ENCODE peak calls at places on chromosomes 5 and 9, in four cellular contexts. One of them, this sample, is unnamed.

GRCh38 chr5:40796487-40796889 is 1.7 kb downstream of the PRKAA1 start:
- DNase-seq in dorsolateral prefrontal cortex: no peak
- DNase-seq in Karpas-422: peak; percentile 43
- DNase-seq in ovary: no peak
- DNase-seq in this sample: no peak

GRCh38 chr5:3356016-3356415 is 239.6 kb upstream of the IRX1 start:
- DNase-seq in ovary: no peak
- DNase-seq in Karpas-422: no peak
- DNase-seq in dorsolateral prefrontal cortex: no peak
- DNase-seq in this sample: no peak

GRCh38 chr9:34430843-34431437 is 27.4 kb downstream of the FAM219A start:
- DNase-seq in dorsolateral prefrontal cortex: peak; percentile 37
- DNase-seq in ovary: peak; percentile 76
- DNase-seq in Karpas-422: peak; percentile 79
- DNase-seq in this sample: peak; percentile 73

GRCh38 chr5:154534457-154535050 is 56.5 kb upstream of the HAND1 start:
- DNase-seq in dorsolateral prefrontal cortex: no peak
- DNase-seq in Karpas-422: no peak
- DNase-seq in ovary: no peak
- DNase-seq in this sample: no peak

GRCh38 chr5:170338933-170339779 is 41.6 kb upstream of the LCP2 start:
- DNase-seq in dorsolateral prefrontal cortex: no peak
- DNase-seq in ovary: no peak
- DNase-seq in Karpas-422: peak; percentile 84
- DNase-seq in this sample: no peak

GRCh38 chr5:179873711-179874110 is 15.1 kb upstream of the MRNIP start:
- DNase-seq in ovary: no peak
- DNase-seq in dorsolateral prefrontal cortex: no peak
- DNase-seq in Karpas-422: no peak
- DNase-seq in this sample: no peak

GRCh38 chr5:92565673-92566072 is 1015.3 kb downstream of the NR2F1-AS1 start:
- DNase-seq in dorsolateral prefrontal cortex: no peak
- DNase-seq in Karpas-422: no peak
- DNase-seq in ovary: no peak
- DNase-seq in this sample: no peak

GRCh38 chr9:79609468-79610018 is 37.8 kb downstream of the TLE4 start:
- DNase-seq in dorsolateral prefrontal cortex: no peak
- DNase-seq in Karpas-422: no peak
- DNase-seq in ovary: no peak
- DNase-seq in this sample: no peak

GRCh38 chr5:152260940-152261339 is 144.1 kb downstream of the NMUR2 start:
- DNase-seq in dorsolateral prefrontal cortex: no peak
- DNase-seq in Karpas-422: no peak
- DNase-seq in ovary: no peak
- DNase-seq in this sample: no peak

GRCh38 chr5:169354921-169355320 is 54.0 kb upstream of the SLIT3 start:
- DNase-seq in ovary: no peak
- DNase-seq in Karpas-422: no peak
- DNase-seq in dorsolateral prefrontal cortex: no peak
- DNase-seq in this sample: no peak

GRCh38 chr9:111662851-111663823 is 1.7 kb downstream of the GNG10 start:
- DNase-seq in dorsolateral prefrontal cortex: no peak
- DNase-seq in Karpas-422: peak; percentile 49
- DNase-seq in ovary: no peak
- DNase-seq in this sample: no peak

GRCh38 chr5:92674322-92674721 is 906.7 kb downstream of the NR2F1-AS1 start:
- DNase-seq in Karpas-422: no peak
- DNase-seq in ovary: no peak
- DNase-seq in dorsolateral prefrontal cortex: no peak
- DNase-seq in this sample: no peak

GRCh38 chr5:68554566-68555279 is 339.2 kb downstream of the PIK3R1 start:
- DNase-seq in ovary: peak; percentile 59
- DNase-seq in dorsolateral prefrontal cortex: no peak
- DNase-seq in Karpas-422: no peak
- DNase-seq in this sample: peak; percentile 46

GRCh38 chr5:127846884-127847283 is 143.7 kb downstream of the CCDC192 start:
- DNase-seq in dorsolateral prefrontal cortex: no peak
- DNase-seq in Karpas-422: peak; percentile 44
- DNase-seq in ovary: no peak
- DNase-seq in this sample: no peak

GRCh38 chr5:141199359-141200235 is at the start of gene PCDHB11:
- DNase-seq in Karpas-422: peak; percentile 79
- DNase-seq in ovary: no peak
- DNase-seq in dorsolateral prefrontal cortex: no peak
- DNase-seq in this sample: no peak

GRCh38 chr5:77643654-77644404 is 5.3 kb upstream of the OTP start:
- DNase-seq in dorsolateral prefrontal cortex: no peak
- DNase-seq in Karpas-422: no peak
- DNase-seq in ovary: no peak
- DNase-seq in this sample: no peak

GRCh38 chr5:77642915-77643653 is 4.6 kb upstream of the OTP start:
- DNase-seq in dorsolateral prefrontal cortex: no peak
- DNase-seq in Karpas-422: no peak
- DNase-seq in ovary: no peak
- DNase-seq in this sample: no peak

GRCh38 chr5:77645158-77645994 is 6.9 kb upstream of the OTP start:
- DNase-seq in ovary: peak; percentile 52
- DNase-seq in Karpas-422: peak; percentile 58
- DNase-seq in dorsolateral prefrontal cortex: no peak
- DNase-seq in this sample: peak; percentile 38

GRCh38 chr5:77645995-77646639 is 7.6 kb upstream of the OTP start:
- DNase-seq in Karpas-422: no peak
- DNase-seq in ovary: no peak
- DNase-seq in dorsolateral prefrontal cortex: no peak
- DNase-seq in this sample: no peak

GRCh38 chr5:77644443-77645157 is 6.1 kb upstream of the OTP start:
- DNase-seq in Karpas-422: no peak
- DNase-seq in dorsolateral prefrontal cortex: no peak
- DNase-seq in ovary: no peak
- DNase-seq in this sample: no peak
- H3K27me3 ChIP-seq in Karpas-422: no peaks in the 10 kb centered on the region
- H3K27me3 ChIP-seq in dorsolateral prefrontal cortex: peaks cover 67% of the 10 kb centered on the region
- H3K27me3 ChIP-seq in ovary: no peaks in the 10 kb centered on the region
- H3K27me3 ChIP-seq in this sample: peaks cover 62% of the 10 kb centered on the region

DNA sequence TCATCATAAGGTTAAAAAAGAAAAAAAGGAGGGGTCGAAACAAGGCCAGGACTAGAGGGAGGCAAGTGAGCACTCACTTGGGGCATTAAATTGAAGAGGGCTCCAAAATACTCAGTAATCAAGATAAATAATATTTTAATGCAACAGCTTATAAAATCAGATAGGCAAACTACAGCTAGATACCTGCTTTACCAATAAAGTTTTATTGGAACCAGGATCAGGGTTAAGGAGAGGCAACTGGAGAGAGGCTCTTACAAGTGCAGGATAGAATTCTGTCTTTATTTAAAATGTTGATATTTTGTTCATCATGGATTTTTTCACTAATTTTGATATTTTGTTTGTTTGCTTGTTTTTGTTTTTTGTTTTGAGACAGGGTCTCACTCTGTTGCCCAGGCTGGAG is 30.3 kb upstream of the PURA start:
- DNase-seq in dorsolateral prefrontal cortex: no peak
- DNase-seq in ovary: no peak
- DNase-seq in Karpas-422: no peak
- DNase-seq in this sample: no peak
- H3K27me3 ChIP-seq in dorsolateral prefrontal cortex: no peaks in the 10 kb centered on the region
- H3K27me3 ChIP-seq in ovary: no peaks in the 10 kb centered on the region
- H3K27me3 ChIP-seq in Karpas-422: no peaks in the 10 kb centered on the region
- H3K27me3 ChIP-seq in this sample: no peaks in the 10 kb centered on the region

DNA sequence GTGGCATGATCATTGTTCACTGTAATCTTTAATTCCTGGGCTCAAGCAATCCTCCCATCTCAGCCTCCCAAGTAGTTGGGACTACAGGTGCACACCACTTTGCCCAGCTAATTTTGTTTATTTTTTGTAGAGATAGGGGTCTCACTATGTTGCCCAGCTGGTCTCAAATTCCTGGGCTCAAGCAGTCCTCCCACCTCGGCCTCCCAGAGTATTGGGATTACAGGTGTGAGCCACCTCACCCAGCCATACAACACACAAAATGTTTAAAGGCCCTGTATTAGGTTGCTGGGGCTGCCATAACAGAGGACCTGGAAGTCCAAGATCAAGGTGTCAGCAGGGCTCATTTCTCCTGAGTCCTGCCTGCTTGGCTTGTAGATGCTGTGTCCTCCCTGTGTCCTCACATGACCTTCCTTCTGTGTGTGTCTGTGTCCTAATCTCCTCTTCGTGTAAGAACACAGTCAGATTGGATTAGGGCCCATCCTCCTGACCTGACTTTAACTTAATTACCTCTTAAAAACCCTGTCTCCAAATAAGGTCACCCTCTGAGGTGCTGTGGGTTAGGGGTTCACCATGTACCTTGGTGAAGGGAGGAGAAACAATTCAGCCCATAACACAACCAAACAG is 5.4 kb downstream of the UBE2QL1 start:
- DNase-seq in ovary: no peak
- DNase-seq in dorsolateral prefrontal cortex: no peak
- DNase-seq in Karpas-422: no peak
- DNase-seq in this sample: no peak
- H3K27me3 ChIP-seq in ovary: peaks cover 5% of the 10 kb centered on the region
- H3K27me3 ChIP-seq in dorsolateral prefrontal cortex: peaks cover 14% of the 10 kb centered on the region
- H3K27me3 ChIP-seq in Karpas-422: peaks cover 2% of the 10 kb centered on the region
- H3K27me3 ChIP-seq in this sample: peaks cover 7% of the 10 kb centered on the region

GRCh38 chr9:123678038-123678877 is 251.7 kb downstream of the DENND1A start:
- DNase-seq in dorsolateral prefrontal cortex: no peak
- DNase-seq in ovary: no peak
- DNase-seq in Karpas-422: no peak
- DNase-seq in this sample: no peak
- H3K27me3 ChIP-seq in dorsolateral prefrontal cortex: no peaks in the 10 kb centered on the region
- H3K27me3 ChIP-seq in ovary: no peaks in the 10 kb centered on the region
- H3K27me3 ChIP-seq in Karpas-422: no peaks in the 10 kb centered on the region
- H3K27me3 ChIP-seq in this sample: no peaks in the 10 kb centered on the region

GRCh38 chr9:91946825-91947224 is 3.2 kb downstream of the ROR2 start:
- DNase-seq in Karpas-422: no peak
- DNase-seq in dorsolateral prefrontal cortex: no peak
- DNase-seq in ovary: no peak
- DNase-seq in this sample: no peak

GRCh38 chr9:91944711-91945110 is 5.3 kb downstream of the ROR2 start:
- DNase-seq in dorsolateral prefrontal cortex: no peak
- DNase-seq in Karpas-422: no peak
- DNase-seq in ovary: no peak
- DNase-seq in this sample: no peak

GRCh38 chr9:91948061-91948422 is 2.0 kb downstream of the ROR2 start:
- DNase-seq in dorsolateral prefrontal cortex: no peak
- DNase-seq in ovary: no peak
- DNase-seq in Karpas-422: no peak
- DNase-seq in this sample: no peak

GRCh38 chr9:91945277-91946074 is 4.6 kb downstream of the ROR2 start:
- DNase-seq in ovary: peak; percentile 69
- DNase-seq in Karpas-422: no peak
- DNase-seq in dorsolateral prefrontal cortex: no peak
- DNase-seq in this sample: peak; percentile 65

GRCh38 chr9:91946196-91946595 is 3.8 kb downstream of the ROR2 start:
- DNase-seq in dorsolateral prefrontal cortex: no peak
- DNase-seq in ovary: no peak
- DNase-seq in Karpas-422: no peak
- DNase-seq in this sample: no peak
- H3K27me3 ChIP-seq in dorsolateral prefrontal cortex: peaks cover 31% of the 10 kb centered on the region
- H3K27me3 ChIP-seq in ovary: no peaks in the 10 kb centered on the region
- H3K27me3 ChIP-seq in Karpas-422: no peaks in the 10 kb centered on the region
- H3K27me3 ChIP-seq in this sample: peaks cover 14% of the 10 kb centered on the region

DNA sequence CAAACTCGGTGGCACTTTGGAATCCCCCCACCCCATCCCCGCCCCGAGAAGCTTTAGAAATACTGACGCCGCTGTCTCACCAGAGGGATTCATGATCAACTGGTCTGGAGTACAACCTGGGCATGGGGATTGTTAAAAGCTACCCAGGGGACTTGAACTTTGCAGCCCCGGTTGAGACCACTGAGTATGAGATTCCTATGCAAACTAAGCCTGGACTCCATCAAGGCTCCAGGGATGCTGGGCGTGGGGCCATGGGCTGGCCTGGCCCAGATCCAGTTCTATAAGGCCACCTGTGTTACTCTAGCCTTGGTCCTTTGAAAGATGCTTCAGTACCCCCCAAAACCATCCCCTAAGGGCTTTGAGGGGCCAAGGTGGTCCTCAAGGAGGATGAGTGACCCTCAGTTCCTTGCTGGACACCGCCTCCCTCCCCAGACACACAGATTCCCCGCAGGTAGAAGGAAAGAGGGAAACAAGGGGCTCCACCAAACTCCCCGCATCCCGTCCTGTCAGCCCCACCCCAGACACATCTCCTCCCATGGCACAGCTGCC is 68.5 kb downstream of the MRPL36 start:
- DNase-seq in ovary: no peak
- DNase-seq in dorsolateral prefrontal cortex: no peak
- DNase-seq in Karpas-422: no peak
- DNase-seq in this sample: no peak
- H3K27me3 ChIP-seq in ovary: no peaks in the 10 kb centered on the region
- H3K27me3 ChIP-seq in dorsolateral prefrontal cortex: no peaks in the 10 kb centered on the region
- H3K27me3 ChIP-seq in Karpas-422: no peaks in the 10 kb centered on the region
- H3K27me3 ChIP-seq in this sample: no peaks in the 10 kb centered on the region

GRCh38 chr5:80559244-80559643 is 10.8 kb downstream of the ANKRD34B start:
- DNase-seq in Karpas-422: no peak
- DNase-seq in dorsolateral prefrontal cortex: no peak
- DNase-seq in ovary: no peak
- DNase-seq in this sample: no peak
- H3K27me3 ChIP-seq in Karpas-422: no peaks in the 10 kb centered on the region
- H3K27me3 ChIP-seq in dorsolateral prefrontal cortex: no peaks in the 10 kb centered on the region
- H3K27me3 ChIP-seq in ovary: no peaks in the 10 kb centered on the region
- H3K27me3 ChIP-seq in this sample: peaks cover 10% of the 10 kb centered on the region

This sample was measured in adrenal gland.